ENCODE peak calls at places on chromosomes 11 and 22, in nine cellular contexts. One of them, this sample, is unnamed. For H3K4me1, the result is how much of the 10 kb centered on the place peaks cover.

GRCh38 chr11:68020575-68020974 is 9.9 kb upstream of the NDUFS8 start:
- DNase-seq in mammary epithelial cell: no peak
- DNase-seq in breast epithelium: peak
- DNase-seq in PC-3: peak
- DNase-seq in aorta: no peak
- DNase-seq in CD8-positive, alpha-beta memory T cell: no peak
- DNase-seq in cardiac muscle cell: peak
- DNase-seq in MM.1S: no peak
- DNase-seq in kidney: no peak
- DNase-seq in this sample: no peak

GRCh38 chr11:20026629-20027545 is 133.4 kb downstream of the DBX1 start:
- DNase-seq in MM.1S: no peak
- DNase-seq in kidney: peak
- DNase-seq in cardiac muscle cell: no peak
- DNase-seq in mammary epithelial cell: peak
- DNase-seq in CD8-positive, alpha-beta memory T cell: no peak
- DNase-seq in PC-3: peak
- DNase-seq in aorta: no peak
- DNase-seq in breast epithelium: peak
- DNase-seq in this sample: no peak

GRCh38 chr11:17459211-17459610 is 17.4 kb downstream of the ABCC8 start:
- DNase-seq in PC-3: no peak
- DNase-seq in kidney: no peak
- DNase-seq in cardiac muscle cell: no peak
- DNase-seq in CD8-positive, alpha-beta memory T cell: no peak
- DNase-seq in breast epithelium: no peak
- DNase-seq in MM.1S: no peak
- DNase-seq in aorta: no peak
- DNase-seq in mammary epithelial cell: peak
- DNase-seq in this sample: no peak

GRCh38 chr11:104995001-104995408 is 26.6 kb upstream of the CASP4 start:
- DNase-seq in cardiac muscle cell: no peak
- DNase-seq in aorta: no peak
- DNase-seq in PC-3: no peak
- DNase-seq in breast epithelium: no peak
- DNase-seq in mammary epithelial cell: no peak
- DNase-seq in kidney: no peak
- DNase-seq in MM.1S: no peak
- DNase-seq in CD8-positive, alpha-beta memory T cell: no peak
- DNase-seq in this sample: no peak

GRCh38 chr11:20093775-20094174 is 66.5 kb downstream of the DBX1 start:
- DNase-seq in mammary epithelial cell: no peak
- DNase-seq in kidney: no peak
- DNase-seq in breast epithelium: no peak
- DNase-seq in MM.1S: no peak
- DNase-seq in CD8-positive, alpha-beta memory T cell: no peak
- DNase-seq in cardiac muscle cell: no peak
- DNase-seq in aorta: no peak
- DNase-seq in PC-3: no peak
- DNase-seq in this sample: no peak

GRCh38 chr11:69218271-69218682 is 62.5 kb downstream of the SMIM38 start:
- DNase-seq in cardiac muscle cell: no peak
- DNase-seq in CD8-positive, alpha-beta memory T cell: no peak
- DNase-seq in kidney: no peak
- DNase-seq in MM.1S: no peak
- DNase-seq in PC-3: no peak
- DNase-seq in breast epithelium: no peak
- DNase-seq in mammary epithelial cell: no peak
- DNase-seq in aorta: no peak
- DNase-seq in this sample: no peak

GRCh38 chr22:23509571-23510302 is 70.4 kb downstream of the IGLL1 start:
- DNase-seq in mammary epithelial cell: peak
- DNase-seq in PC-3: no peak
- DNase-seq in breast epithelium: no peak
- DNase-seq in MM.1S: no peak
- DNase-seq in kidney: peak
- DNase-seq in cardiac muscle cell: peak
- DNase-seq in aorta: no peak
- DNase-seq in CD8-positive, alpha-beta memory T cell: no peak
- DNase-seq in this sample: no peak

GRCh38 chr11:4480577-4481539 is 1.6 kb upstream of the OR52K1 start:
- DNase-seq in mammary epithelial cell: peak
- DNase-seq in MM.1S: no peak
- DNase-seq in cardiac muscle cell: no peak
- DNase-seq in kidney: no peak
- DNase-seq in breast epithelium: no peak
- DNase-seq in CD8-positive, alpha-beta memory T cell: no peak
- DNase-seq in PC-3: peak
- DNase-seq in aorta: no peak
- DNase-seq in this sample: no peak

GRCh38 chr22:23383491-23384450 is 196.3 kb downstream of the IGLL1 start:
- DNase-seq in aorta: peak
- DNase-seq in CD8-positive, alpha-beta memory T cell: no peak
- DNase-seq in kidney: peak
- DNase-seq in mammary epithelial cell: no peak
- DNase-seq in cardiac muscle cell: peak
- DNase-seq in PC-3: no peak
- DNase-seq in MM.1S: no peak
- DNase-seq in breast epithelium: no peak
- DNase-seq in this sample: no peak

GRCh38 chr11:97738751-97739150 is 1282.0 kb upstream of the CNTN5 start:
- DNase-seq in aorta: no peak
- DNase-seq in cardiac muscle cell: no peak
- DNase-seq in MM.1S: no peak
- DNase-seq in breast epithelium: no peak
- DNase-seq in CD8-positive, alpha-beta memory T cell: no peak
- DNase-seq in PC-3: no peak
- DNase-seq in mammary epithelial cell: no peak
- DNase-seq in kidney: no peak
- DNase-seq in this sample: no peak

GRCh38 chr11:14546672-14547071 is 26.5 kb upstream of the PSMA1 start:
- DNase-seq in PC-3: no peak
- DNase-seq in kidney: no peak
- DNase-seq in breast epithelium: no peak
- DNase-seq in mammary epithelial cell: no peak
- DNase-seq in CD8-positive, alpha-beta memory T cell: no peak
- DNase-seq in MM.1S: no peak
- DNase-seq in aorta: no peak
- DNase-seq in cardiac muscle cell: no peak
- DNase-seq in this sample: no peak

GRCh38 chr11:11521306-11522002 is 100.4 kb downstream of the GALNT18 start:
- DNase-seq in kidney: no peak
- DNase-seq in breast epithelium: no peak
- DNase-seq in MM.1S: no peak
- DNase-seq in PC-3: no peak
- DNase-seq in cardiac muscle cell: no peak
- DNase-seq in CD8-positive, alpha-beta memory T cell: no peak
- DNase-seq in aorta: no peak
- DNase-seq in mammary epithelial cell: no peak
- DNase-seq in this sample: no peak

GRCh38 chr11:72807789-72808188 is 6.4 kb upstream of the ATG16L2 start:
- DNase-seq in PC-3: no peak
- DNase-seq in kidney: no peak
- DNase-seq in MM.1S: no peak
- DNase-seq in mammary epithelial cell: no peak
- DNase-seq in aorta: no peak
- DNase-seq in CD8-positive, alpha-beta memory T cell: no peak
- DNase-seq in cardiac muscle cell: no peak
- DNase-seq in breast epithelium: no peak
- DNase-seq in this sample: no peak

GRCh38 chr11:109808569-109808968 is 284.6 kb upstream of the ZC3H12C start:
- DNase-seq in MM.1S: no peak
- DNase-seq in kidney: no peak
- DNase-seq in CD8-positive, alpha-beta memory T cell: no peak
- DNase-seq in cardiac muscle cell: no peak
- DNase-seq in mammary epithelial cell: peak
- DNase-seq in aorta: no peak
- DNase-seq in breast epithelium: no peak
- DNase-seq in PC-3: peak
- DNase-seq in this sample: no peak

GRCh38 chr11:109140857-109141515 is 281.0 kb upstream of the C11orf87 start:
- DNase-seq in PC-3: no peak
- DNase-seq in aorta: no peak
- DNase-seq in mammary epithelial cell: no peak
- DNase-seq in cardiac muscle cell: no peak
- DNase-seq in breast epithelium: no peak
- DNase-seq in CD8-positive, alpha-beta memory T cell: no peak
- DNase-seq in MM.1S: no peak
- DNase-seq in kidney: no peak
- DNase-seq in this sample: no peak

GRCh38 chr22:19717691-19718254 is 3.5 kb downstream of the SEPTIN5 start:
- DNase-seq in CD8-positive, alpha-beta memory T cell: peak
- DNase-seq in MM.1S: peak
- DNase-seq in cardiac muscle cell: peak
- DNase-seq in breast epithelium: peak
- DNase-seq in kidney: peak
- DNase-seq in aorta: peak
- DNase-seq in PC-3: peak
- DNase-seq in mammary epithelial cell: peak
- DNase-seq in this sample: peak

GRCh38 chr22:41914611-41915034 is 251 bp downstream of the SHISA8 start:
- DNase-seq in mammary epithelial cell: no peak
- DNase-seq in aorta: no peak
- DNase-seq in MM.1S: no peak
- DNase-seq in kidney: no peak
- DNase-seq in breast epithelium: no peak
- DNase-seq in PC-3: no peak
- DNase-seq in CD8-positive, alpha-beta memory T cell: no peak
- DNase-seq in cardiac muscle cell: no peak
- DNase-seq in this sample: no peak

GRCh38 chr11:19076744-19077589 is 16.4 kb upstream of the MRGPRX2 start:
- DNase-seq in breast epithelium: no peak
- DNase-seq in kidney: peak
- DNase-seq in MM.1S: peak
- DNase-seq in aorta: peak
- DNase-seq in mammary epithelial cell: peak
- DNase-seq in CD8-positive, alpha-beta memory T cell: peak
- DNase-seq in PC-3: peak
- DNase-seq in cardiac muscle cell: peak
- DNase-seq in this sample: peak

GRCh38 chr11:116707250-116707649 is 65.5 kb downstream of the BUD13 start:
- DNase-seq in aorta: peak
- DNase-seq in MM.1S: no peak
- DNase-seq in PC-3: peak
- DNase-seq in mammary epithelial cell: no peak
- DNase-seq in breast epithelium: no peak
- DNase-seq in CD8-positive, alpha-beta memory T cell: no peak
- DNase-seq in cardiac muscle cell: no peak
- DNase-seq in kidney: no peak
- DNase-seq in this sample: no peak

GRCh38 chr22:30439836-30440235 is 14.3 kb downstream of the MTFP1 start:
- DNase-seq in kidney: peak
- DNase-seq in breast epithelium: no peak
- DNase-seq in mammary epithelial cell: no peak
- DNase-seq in PC-3: no peak
- DNase-seq in MM.1S: no peak
- DNase-seq in aorta: no peak
- DNase-seq in CD8-positive, alpha-beta memory T cell: no peak
- DNase-seq in cardiac muscle cell: no peak
- DNase-seq in this sample: no peak
- H3K27ac ChIP-seq in kidney: no peak
- H3K27ac ChIP-seq in breast epithelium: no peak
- H3K27ac ChIP-seq in mammary epithelial cell: no peak
- H3K27ac ChIP-seq in PC-3: no peak
- H3K27ac ChIP-seq in MM.1S: no peak
- H3K27ac ChIP-seq in aorta: no peak
- H3K27ac ChIP-seq in CD8-positive, alpha-beta memory T cell: no peak
- H3K27ac ChIP-seq in cardiac muscle cell: no peak
- H3K27ac ChIP-seq in this sample: no peak

GRCh38 chr22:29309332-29310064 is 3.0 kb downstream of the GAS2L1 start:
- DNase-seq in breast epithelium: no peak
- DNase-seq in MM.1S: no peak
- DNase-seq in aorta: peak
- DNase-seq in PC-3: peak
- DNase-seq in mammary epithelial cell: no peak
- DNase-seq in cardiac muscle cell: peak
- DNase-seq in kidney: peak
- DNase-seq in CD8-positive, alpha-beta memory T cell: no peak
- DNase-seq in this sample: no peak
- H3K4me1 ChIP-seq in breast epithelium: under half
- H3K4me1 ChIP-seq in MM.1S: under half
- H3K4me1 ChIP-seq in aorta: under half
- H3K4me1 ChIP-seq in PC-3: under half
- H3K4me1 ChIP-seq in mammary epithelial cell: under half
- H3K4me1 ChIP-seq in cardiac muscle cell: under half
- H3K4me1 ChIP-seq in kidney: under half
- H3K4me1 ChIP-seq in CD8-positive, alpha-beta memory T cell: under half
- H3K4me1 ChIP-seq in this sample: under half

GRCh38 chr22:49923445-49923844 is 5.0 kb downstream of the CRELD2 start:
- DNase-seq in kidney: no peak
- DNase-seq in PC-3: no peak
- DNase-seq in aorta: no peak
- DNase-seq in cardiac muscle cell: no peak
- DNase-seq in CD8-positive, alpha-beta memory T cell: no peak
- DNase-seq in breast epithelium: no peak
- DNase-seq in mammary epithelial cell: no peak
- DNase-seq in MM.1S: no peak
- DNase-seq in this sample: no peak
- H3K4me3 ChIP-seq in kidney: no peak
- H3K4me3 ChIP-seq in PC-3: no peak
- H3K4me3 ChIP-seq in aorta: no peak
- H3K4me3 ChIP-seq in cardiac muscle cell: no peak
- H3K4me3 ChIP-seq in CD8-positive, alpha-beta memory T cell: no peak
- H3K4me3 ChIP-seq in breast epithelium: no peak
- H3K4me3 ChIP-seq in mammary epithelial cell: no peak
- H3K4me3 ChIP-seq in MM.1S: no peak
- H3K4me3 ChIP-seq in this sample: no peak

GRCh38 chr11:36105743-36106581 is 162.1 kb downstream of the LDLRAD3 start:
- DNase-seq in mammary epithelial cell: no peak
- DNase-seq in cardiac muscle cell: no peak
- DNase-seq in kidney: no peak
- DNase-seq in breast epithelium: no peak
- DNase-seq in aorta: no peak
- DNase-seq in CD8-positive, alpha-beta memory T cell: no peak
- DNase-seq in MM.1S: no peak
- DNase-seq in PC-3: no peak
- DNase-seq in this sample: no peak

GRCh38 chr11:36101466-36101865 is 157.6 kb downstream of the LDLRAD3 start:
- DNase-seq in breast epithelium: no peak
- DNase-seq in CD8-positive, alpha-beta memory T cell: no peak
- DNase-seq in MM.1S: no peak
- DNase-seq in aorta: no peak
- DNase-seq in kidney: no peak
- DNase-seq in PC-3: no peak
- DNase-seq in cardiac muscle cell: no peak
- DNase-seq in mammary epithelial cell: no peak
- DNase-seq in this sample: no peak

GRCh38 chr11:36104660-36104992 is 160.8 kb downstream of the LDLRAD3 start:
- DNase-seq in aorta: no peak
- DNase-seq in breast epithelium: no peak
- DNase-seq in cardiac muscle cell: no peak
- DNase-seq in kidney: no peak
- DNase-seq in mammary epithelial cell: no peak
- DNase-seq in PC-3: no peak
- DNase-seq in CD8-positive, alpha-beta memory T cell: no peak
- DNase-seq in MM.1S: no peak
- DNase-seq in this sample: no peak

GRCh38 chr11:36102868-36103267 is 159.0 kb downstream of the LDLRAD3 start:
- DNase-seq in mammary epithelial cell: no peak
- DNase-seq in PC-3: no peak
- DNase-seq in CD8-positive, alpha-beta memory T cell: no peak
- DNase-seq in cardiac muscle cell: no peak
- DNase-seq in breast epithelium: no peak
- DNase-seq in aorta: no peak
- DNase-seq in kidney: no peak
- DNase-seq in MM.1S: no peak
- DNase-seq in this sample: no peak

GRCh38 chr11:36103933-36104530 is 160.2 kb downstream of the LDLRAD3 start:
- DNase-seq in cardiac muscle cell: no peak
- DNase-seq in kidney: no peak
- DNase-seq in mammary epithelial cell: no peak
- DNase-seq in breast epithelium: no peak
- DNase-seq in CD8-positive, alpha-beta memory T cell: no peak
- DNase-seq in PC-3: no peak
- DNase-seq in MM.1S: no peak
- DNase-seq in aorta: no peak
- DNase-seq in this sample: no peak
- H3K27ac ChIP-seq in cardiac muscle cell: no peak
- H3K27ac ChIP-seq in kidney: no peak
- H3K27ac ChIP-seq in mammary epithelial cell: no peak
- H3K27ac ChIP-seq in breast epithelium: no peak
- H3K27ac ChIP-seq in CD8-positive, alpha-beta memory T cell: peak
- H3K27ac ChIP-seq in PC-3: no peak
- H3K27ac ChIP-seq in MM.1S: no peak
- H3K27ac ChIP-seq in aorta: no peak
- H3K27ac ChIP-seq in this sample: no peak

This sample was measured in CD4-positive, CD25-positive, alpha-beta regulatory T cell.